ENCODE peak calls at places on chromosomes 11 and 22, in five cellular contexts. G is stimulated activated CD8-positive, alpha-beta memory T cell treated with anti-CD3 and anti-CD28 coated beads, Interleukin-2, amount 100 ng/mL, for 1 hour; K is GDM1; V is stimulated activated CD4-positive, alpha-beta T cell treated with anti-CD3 and anti-CD28 coated beads, TNF-alpha, amount 100 ng/mL, for 24 hours; T is hepatic stellate cell. N is an unnamed sample.
A peak's percentile ranks its signal among the peaks of the same experiment; 100 is the strongest.

GRCh38 chr22:36874309-36874696 is 13.5 kb downstream of the NCF4 start:
- DNase-seq in G (no peak), K (no peak), V (no peak), T (no peak), N (no peak)

GRCh38 chr11:44609028-44609782 is 43.7 kb downstream of the CD82 start:
- DNase-seq in G (no peak), K (no peak), V (no peak), T (no peak), N (no peak)

GRCh38 chr11:65651589-65652510 is 10.9 kb downstream of the RELA start:
- DNase-seq in G (no peak), K (no peak), V (no peak), T (peak; percentile 57), N (no peak)

GRCh38 chr11:62398011-62398994 is 20.5 kb upstream of the SCGB1A1 start:
- DNase-seq in G (no peak), K (no peak), V (no peak), T (peak; percentile 62), N (no peak)

GRCh38 chr22:28884754-28885375 is 1.5 kb downstream of the ZNRF3 start:
- DNase-seq in G (no peak), K (no peak), V (no peak), T (no peak), N (no peak)

GRCh38 chr11:130846606-130847005 is 69.7 kb downstream of the SNX19 start:
- DNase-seq in G (no peak), K (no peak), V (no peak), T (no peak), N (no peak)

GRCh38 chr11:106286881-106287504 is 209.5 kb downstream of the AASDHPPT start:
- DNase-seq in G (no peak), K (no peak), V (no peak), T (no peak), N (no peak)

GRCh38 chr11:111097191-111097590 is 148.3 kb upstream of the POU2AF2 start:
- DNase-seq in G (no peak), K (no peak), V (no peak), T (peak; percentile 21), N (no peak)

GRCh38 chr11:110079726-110080125 is 13.5 kb upstream of the ZC3H12C start:
- DNase-seq in G (no peak), K (no peak), V (no peak), T (no peak), N (no peak)

GRCh38 chr11:118263694-118264567 is at the start of gene MPZL2:
- DNase-seq in G (no peak), K (no peak), V (no peak), T (no peak), N (no peak)

GRCh38 chr22:43521716-43522115 is 109.9 kb downstream of the MPPED1 start:
- DNase-seq in G (no peak), K (no peak), V (no peak), T (no peak), N (no peak)

GRCh38 chr22:30694171-30694637 is 470 bp upstream of the OSBP2 start:
- DNase-seq in G (peak; percentile 26), K (no peak), V (peak; percentile 27), T (peak; percentile 16), N (peak; percentile 50)

GRCh38 chr11:83610996-83611395 is 324.8 kb upstream of the CCDC90B start:
- DNase-seq in G (no peak), K (no peak), V (no peak), T (no peak), N (no peak)

GRCh38 chr11:30697032-30697431 is 110.9 kb upstream of the MPPED2 start:
- DNase-seq in G (no peak), K (no peak), V (no peak), T (no peak), N (no peak)

GRCh38 chr11:123122341-123122740 is 60.4 kb upstream of the HSPA8 start:
- DNase-seq in G (no peak), K (no peak), V (no peak), T (peak; percentile 47), N (no peak)

GRCh38 chr11:11849127-11849746 is 7.5 kb downstream of the USP47 start:
- DNase-seq in G (peak; percentile 39), K (peak; percentile 65), V (peak; percentile 27), T (no peak), N (no peak)

GRCh38 chr11:42410251-42410956 is 901.4 kb upstream of the API5 start:
- DNase-seq in G (no peak), K (no peak), V (no peak), T (no peak), N (no peak)

GRCh38 chr22:21760640-21761039 is 25.0 kb upstream of the YPEL1 start:
- DNase-seq in G (no peak), K (no peak), V (no peak), T (no peak), N (no peak)

GRCh38 chr11:45654242-45654641 is 11.2 kb downstream of the CHST1 start:
- DNase-seq in G (no peak), K (no peak), V (no peak), T (no peak), N (no peak)

GRCh38 chr22:24331468-24332440 is 61.1 kb downstream of the SPECC1L start:
- DNase-seq in G (no peak), K (peak; percentile 23), V (no peak), T (no peak), N (no peak)

GRCh38 chr22:19184276-19184997 is 5.9 kb upstream of the SLC25A1 start:
- DNase-seq in G (no peak), K (no peak), V (no peak), T (no peak), N (no peak)

GRCh38 chr11:85827768-85828639 is 17.1 kb upstream of the SYTL2 start:
- DNase-seq in G (no peak), K (no peak), V (no peak), T (peak; percentile 74), N (no peak)

GRCh38 chr22:32712644-32713355 is 88.7 kb upstream of the TIMP3 start:
- DNase-seq in G (no peak), K (no peak), V (no peak), T (no peak), N (no peak)

GRCh38 chr11:125300791-125301218 is 136.3 kb downstream of the PKNOX2 start:
- DNase-seq in G (no peak), K (no peak), V (no peak), T (peak; percentile 84), N (no peak)

GRCh38 chr11:126083829-126084607 is 21.4 kb upstream of the CDON start:
- DNase-seq in G (no peak), K (no peak), V (no peak), T (no peak), N (no peak)

GRCh38 chr11:27040302-27041115 is at the start of gene BBOX1:
- DNase-seq in G (no peak), K (no peak), V (no peak), T (no peak), N (no peak)

GRCh38 chr11:48017105-48017874 is 36.9 kb downstream of the PTPRJ start:
- DNase-seq in G (no peak), K (no peak), V (no peak), T (no peak), N (peak; percentile 17)

GRCh38 chr11:19160839-19161238 is 40.9 kb downstream of the CSRP3 start:
- DNase-seq in G (no peak), K (no peak), V (no peak), T (no peak), N (no peak)

GRCh38 chr11:127651888-127652221 is 651.3 kb upstream of the KIRREL3 start:
- DNase-seq in G (no peak), K (no peak), V (no peak), T (no peak), N (no peak)

GRCh38 chr11:19398772-19399542 is 158.2 kb upstream of the E2F8 start:
- DNase-seq in G (no peak), K (no peak), V (no peak), T (peak; percentile 28), N (no peak)

GRCh38 chr11:34380696-34381095 is 22.9 kb upstream of the ABTB2 start:
- DNase-seq in G (no peak), K (no peak), V (no peak), T (no peak), N (no peak)

GRCh38 chr11:61896665-61897386 is 5.5 kb upstream of the FADS3 start:
- DNase-seq in G (no peak), K (no peak), V (no peak), T (no peak), N (no peak)

GRCh38 chr22:38214248-38215056 is 12.7 kb downstream of the MAFF start:
- DNase-seq in G (peak; percentile 48), K (no peak), V (no peak), T (peak; percentile 77), N (peak; percentile 35)

GRCh38 chr22:45212306-45212709 is 28.4 kb downstream of the KIAA0930 start:
- DNase-seq in G (no peak), K (no peak), V (no peak), T (peak; percentile 89), N (no peak)

N was measured in activated naive CD4-positive, alpha-beta T cell.